ENCODE peak calls at places on chromosomes 7 and 10, in nine cellular contexts. I, O, X, R, C, T, B, D and L are unnamed samples.

GRCh38 chr10:122149138-122149606 is 121.9 kb upstream of the BTBD16 start:
- DNase-seq in T (no peak), R (no peak), B (no peak), C (no peak), I (no peak), D (no peak), X (no peak), O (no peak), L (no peak)

GRCh38 chr10:29688230-29688634 is 53.5 kb upstream of the SVIL start:
- DNase-seq in D (no peak), R (no peak), B (no peak), C (no peak), O (no peak), T (no peak), I (peak), X (no peak), L (no peak)

GRCh38 chr7:100604078-100604975 is 2.2 kb downstream of the PCOLCE start:
- DNase-seq in T (peak), B (peak), C (peak), X (peak), O (peak), D (peak), I (peak), R (peak), L (peak)

GRCh38 chr7:98855610-98856009 is 14.2 kb downstream of the TMEM130 start:
- DNase-seq in D (no peak), X (no peak), O (no peak), I (no peak), R (no peak), T (no peak), B (no peak), C (no peak), L (no peak)

GRCh38 chr10:71708301-71708703 is 11.3 kb downstream of the C10orf105 start:
- DNase-seq in O (peak), I (peak), D (no peak), T (peak), X (peak), R (peak), C (peak), B (peak), L (no peak)

GRCh38 chr10:114611617-114612016 is 46.5 kb downstream of the ABLIM1 start:
- DNase-seq in R (no peak), C (no peak), T (no peak), X (no peak), D (no peak), I (no peak), O (no peak), B (no peak), L (no peak)

GRCh38 chr7:30348083-30348560 is 63.7 kb downstream of the ZNRF2 start:
- DNase-seq in T (no peak), I (no peak), O (peak), X (peak), R (peak), B (no peak), D (peak), C (no peak), L (no peak)

GRCh38 chr10:110842305-110842952 is 29.3 kb upstream of the PDCD4 start:
- DNase-seq in X (peak), R (peak), C (no peak), O (no peak), D (no peak), I (no peak), T (no peak), B (no peak), L (no peak)

GRCh38 chr10:45453639-45454250 is 79.7 kb downstream of the ALOX5 start:
- DNase-seq in I (no peak), X (no peak), D (no peak), O (no peak), T (no peak), B (no peak), R (peak), C (no peak), L (no peak)

GRCh38 chr7:101861223-101861775 is 43.9 kb downstream of the CUX1 start:
- DNase-seq in T (no peak), D (no peak), B (no peak), X (no peak), C (no peak), R (peak), O (no peak), I (no peak), L (no peak)

GRCh38 chr10:33193867-33194521 is 140.5 kb downstream of the NRP1 start:
- DNase-seq in O (peak), X (no peak), T (no peak), D (peak), R (no peak), B (no peak), I (no peak), C (no peak), L (no peak)

GRCh38 chr7:24401628-24402593 is 117.9 kb downstream of the NPY start:
- DNase-seq in T (no peak), B (no peak), D (no peak), I (no peak), O (no peak), X (peak), C (no peak), R (peak), L (no peak)

GRCh38 chr10:80182986-80183385 is 22.4 kb downstream of the ANXA11 start:
- DNase-seq in X (no peak), R (no peak), D (no peak), O (no peak), I (no peak), B (no peak), C (no peak), T (no peak), L (no peak)

GRCh38 chr7:44982535-44982923 is 3.7 kb upstream of the MYO1G start:
- DNase-seq in X (no peak), D (no peak), R (no peak), T (no peak), C (no peak), O (no peak), I (no peak), B (no peak), L (no peak)

GRCh38 chr7:44979481-44980392 is 922 bp upstream of the MYO1G start:
- DNase-seq in O (no peak), R (peak), X (no peak), T (no peak), I (no peak), B (peak), C (no peak), D (no peak), L (peak)

GRCh38 chr7:44981035-44981706 is 2.4 kb upstream of the MYO1G start:
- DNase-seq in C (no peak), X (peak), I (no peak), D (no peak), R (no peak), O (no peak), B (no peak), T (no peak), L (peak)

GRCh38 chr7:44978511-44979366 is at the start of gene MYO1G:
- DNase-seq in O (peak), R (peak), B (no peak), X (no peak), D (no peak), I (no peak), T (peak), C (no peak), L (peak)

GRCh38 chr7:44980393-44981034 is 1.7 kb upstream of the MYO1G start:
- DNase-seq in D (peak), B (peak), O (peak), C (no peak), X (no peak), R (peak), T (peak), I (no peak), L (peak)
- H3K27ac ChIP-seq in D (peak), B (peak), O (peak), C (peak), X (peak), R (peak), T (peak), I (no peak), L (no peak)

GRCh38 chr10:6202684-6203330 is at the start of gene PFKFB3:
- DNase-seq in X (peak), D (peak), R (peak), O (peak), I (peak), T (peak), C (peak), B (peak), L (peak)
- H3K4me3 ChIP-seq in X (peak), D (peak), R (peak), O (peak), I (peak), T (peak), C (peak), B (peak), L (peak)

GRCh38 chr7:20395094-20395493 is 64.4 kb downstream of the ITGB8 start:
- DNase-seq in C (no peak), I (no peak), D (no peak), T (no peak), B (no peak), X (no peak), R (no peak), O (no peak), L (no peak)
- H3K27ac ChIP-seq in C (no peak), I (no peak), D (no peak), T (no peak), B (no peak), X (peak), R (no peak), O (no peak), L (no peak)

GRCh38 chr10:132518572-132519381 is 18.8 kb upstream of the INPP5A start:
- DNase-seq in O (peak), X (no peak), D (no peak), C (peak), T (no peak), B (peak), R (no peak), I (peak), L (peak)
- H3K4me3 ChIP-seq in O (peak), X (no peak), D (no peak), C (peak), T (no peak), B (peak), R (no peak), I (peak), L (peak)

DNA sequence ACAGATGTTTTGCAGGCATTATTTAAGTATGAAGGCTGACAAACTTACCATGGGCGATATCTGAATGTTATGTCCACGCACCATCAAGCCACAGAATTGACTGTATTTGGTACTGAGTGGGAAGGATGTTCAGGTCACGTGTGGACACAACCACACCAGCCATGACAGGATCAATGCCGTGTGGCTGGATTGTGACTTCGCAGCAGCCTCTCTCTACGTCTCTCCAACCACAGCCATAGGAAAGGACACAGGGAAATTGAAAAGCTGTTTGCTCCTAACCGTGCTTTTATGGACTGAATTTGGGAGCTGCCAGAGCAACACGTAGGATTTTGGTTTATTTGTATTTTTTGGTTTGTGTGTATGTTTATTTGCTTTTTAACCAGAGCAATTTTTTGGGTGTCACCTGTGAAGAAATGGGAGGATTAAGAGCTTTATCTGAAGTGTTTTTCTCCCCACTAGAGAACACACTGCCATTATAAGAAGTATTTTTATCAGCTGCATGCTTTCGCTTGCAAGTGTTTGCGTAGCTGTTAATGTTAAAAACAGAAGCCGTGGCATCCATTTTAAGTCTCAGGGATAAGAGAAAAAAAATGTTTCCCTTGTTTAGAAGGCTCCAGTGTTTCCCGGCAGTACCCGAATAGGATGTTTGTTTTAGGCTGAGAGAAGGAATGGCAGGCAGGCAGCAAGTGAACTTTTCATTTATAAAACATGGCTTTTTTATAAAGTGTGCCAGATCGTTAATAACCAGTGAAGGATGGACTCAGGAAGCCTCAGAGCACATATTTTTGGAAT is 401.1 kb upstream of the NFE2L3 start:
- DNase-seq in I (no peak), D (no peak), T (no peak), C (no peak), R (no peak), O (no peak), X (no peak), B (no peak), L (no peak)
- H3K27ac ChIP-seq in I (peak), D (no peak), T (no peak), C (peak), R (no peak), O (peak), X (no peak), B (peak), L (peak)

DNA sequence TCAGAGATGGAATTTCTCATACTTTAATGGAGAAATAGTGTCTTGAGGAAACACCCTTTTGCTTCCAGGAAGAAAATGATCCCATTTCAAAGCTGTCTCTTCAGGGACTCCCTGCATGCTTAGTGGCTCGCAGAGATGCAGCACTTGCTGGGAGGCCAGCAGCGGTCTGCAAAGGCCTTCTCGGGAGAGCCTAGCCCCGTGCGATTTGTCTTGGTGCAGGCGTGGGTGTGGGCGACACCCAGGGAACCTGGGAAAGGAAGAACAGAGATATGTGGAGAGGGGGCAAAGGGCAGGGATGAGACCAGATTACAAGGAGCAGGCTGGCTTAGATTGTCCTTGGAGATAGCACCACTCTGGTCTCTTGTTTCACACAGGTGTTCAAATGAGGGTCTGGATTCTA is 352.3 kb upstream of the PODXL start:
- DNase-seq in D (no peak), I (no peak), X (no peak), C (no peak), O (no peak), R (no peak), B (no peak), T (no peak), L (no peak)
- H3K4me3 ChIP-seq in D (no peak), I (peak), X (no peak), C (peak), O (no peak), R (no peak), B (no peak), T (no peak), L (no peak)

DNA sequence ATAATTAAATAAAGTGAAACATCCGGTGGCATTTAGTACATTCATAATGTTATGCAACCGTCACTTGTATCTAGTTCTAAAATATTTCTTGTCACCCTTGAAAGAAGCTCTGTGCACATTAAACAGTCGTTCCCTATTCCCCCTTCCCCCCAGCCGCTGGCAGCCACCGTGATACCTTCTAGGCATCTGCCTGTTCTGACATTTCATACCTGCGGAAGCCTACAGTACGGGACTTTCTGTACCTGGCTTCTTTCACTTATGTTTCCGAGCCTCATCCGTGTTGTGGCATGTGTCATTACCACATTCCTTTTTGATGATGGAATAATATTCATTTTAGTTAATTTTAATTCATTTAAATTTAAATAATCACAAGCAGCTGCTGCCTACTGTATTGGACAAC is 13.9 kb upstream of the SFRP5 start:
- DNase-seq in C (no peak), X (no peak), D (no peak), O (no peak), I (no peak), R (no peak), T (no peak), B (no peak), L (peak)
- H3K27ac ChIP-seq in C (no peak), X (no peak), D (no peak), O (no peak), I (no peak), R (no peak), T (no peak), B (no peak), L (no peak)

DNA sequence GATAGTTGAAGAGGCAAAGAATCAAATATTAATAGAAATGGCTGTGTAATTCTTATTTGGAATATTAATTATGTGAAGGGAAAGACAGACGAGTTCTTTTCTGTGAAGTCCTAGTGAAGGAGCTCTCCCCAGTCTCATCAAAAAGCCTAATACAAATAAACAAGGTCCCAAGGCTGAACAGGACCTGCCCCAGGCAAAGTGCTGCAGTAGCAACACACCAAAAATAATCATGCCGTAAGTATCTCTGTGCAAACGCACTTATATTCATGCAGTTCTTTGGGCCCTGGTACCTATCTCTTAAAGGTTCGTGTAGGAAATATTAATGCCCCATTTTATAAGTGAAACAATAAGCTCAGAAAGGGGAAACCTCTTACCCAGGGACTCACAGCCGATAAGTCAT is 12.2 kb upstream of the CHST15 start:
- DNase-seq in I (no peak), T (no peak), D (no peak), C (no peak), O (no peak), X (peak), R (peak), B (peak), L (no peak)
- H3K4me3 ChIP-seq in I (no peak), T (no peak), D (no peak), C (no peak), O (no peak), X (peak), R (peak), B (peak), L (no peak)